ENCODE peak calls at places on chromosome 6, in seven cellular contexts. N is activated CD4-positive, CD25-positive, alpha-beta regulatory T cell; W is thoracic aorta; U is NB4; Y is NCI-H460; O is Peyer's patch; X is transverse colon. T is an unnamed sample.

GRCh38 chr6:105389543-105389942 is 13.3 kb downstream of the PREP start:
- DNase-seq in N (no peak), W (no peak), U (no peak), Y (no peak), O (no peak), X (no peak), T (no peak)

GRCh38 chr6:15265787-15266186 is 19.9 kb downstream of the JARID2 start:
- DNase-seq in N (no peak), W (no peak), U (no peak), Y (no peak), O (no peak), X (no peak), T (no peak)

GRCh38 chr6:6772751-6773150 is 184.2 kb downstream of the LY86 start:
- DNase-seq in N (no peak), W (no peak), U (no peak), Y (no peak), O (no peak), X (no peak), T (no peak)

GRCh38 chr6:28542440-28543293 is 17.0 kb downstream of the GPX5 start:
- DNase-seq in N (peak; percentile 3), W (no peak), U (peak; percentile 91), Y (peak; percentile 73), O (peak; percentile 57), X (peak; percentile 58), T (peak; percentile 52)

GRCh38 chr6:53624491-53624890 is 41.1 kb downstream of the KLHL31 start:
- DNase-seq in N (no peak), W (no peak), U (no peak), Y (no peak), O (no peak), X (no peak), T (no peak)

GRCh38 chr6:84161190-84161589 is 66.3 kb downstream of the CEP162 start:
- DNase-seq in N (no peak), W (no peak), U (no peak), Y (no peak), O (no peak), X (no peak), T (no peak)

GRCh38 chr6:169527306-169527705 is 174.5 kb downstream of the WDR27 start:
- DNase-seq in N (no peak), W (no peak), U (no peak), Y (no peak), O (no peak), X (no peak), T (no peak)

GRCh38 chr6:138182939-138183791 is 21.4 kb downstream of the ARFGEF3 start:
- DNase-seq in N (no peak), W (no peak), U (no peak), Y (no peak), O (no peak), X (peak; percentile 24), T (no peak)

GRCh38 chr6:17318435-17319165 is 37.4 kb downstream of the RBM24 start:
- DNase-seq in N (no peak), W (no peak), U (no peak), Y (no peak), O (no peak), X (no peak), T (no peak)

GRCh38 chr6:36121752-36122494 is 8.4 kb upstream of the MAPK13 start:
- DNase-seq in N (no peak), W (no peak), U (no peak), Y (no peak), O (peak; percentile 45), X (no peak), T (no peak)

GRCh38 chr6:13526718-13527668 is 39.6 kb upstream of the GFOD1 start:
- DNase-seq in N (no peak), W (no peak), U (peak; percentile 90), Y (no peak), O (peak; percentile 74), X (peak; percentile 57), T (peak; percentile 45)

GRCh38 chr6:105509506-105510331 is 106.8 kb upstream of the PREP start:
- DNase-seq in N (no peak), W (no peak), U (peak; percentile 4), Y (peak; percentile 48), O (no peak), X (no peak), T (no peak)

GRCh38 chr6:142902636-142903053 is 42.3 kb downstream of the HIVEP2 start:
- DNase-seq in N (no peak), W (no peak), U (peak; percentile 92), Y (peak; percentile 62), O (peak; percentile 85), X (peak; percentile 67), T (peak; percentile 21)

GRCh38 chr6:46781478-46782378 is 11.5 kb upstream of the MEP1A start:
- DNase-seq in N (no peak), W (peak; percentile 4), U (peak; percentile 76), Y (peak; percentile 56), O (peak; percentile 76), X (peak; percentile 42), T (peak; percentile 20)

GRCh38 chr6:109610555-109610954 is 80.4 kb downstream of the AK9 start:
- DNase-seq in N (no peak), W (no peak), U (no peak), Y (no peak), O (no peak), X (no peak), T (no peak)

GRCh38 chr6:11262231-11262630 is 29.8 kb upstream of the NEDD9 start:
- DNase-seq in N (no peak), W (no peak), U (no peak), Y (no peak), O (no peak), X (no peak), T (no peak)

GRCh38 chr6:133567656-133568055 is 321.3 kb upstream of the TCF21 start:
- DNase-seq in N (no peak), W (no peak), U (no peak), Y (no peak), O (no peak), X (no peak), T (no peak)

GRCh38 chr6:1736346-1737105 is 126.8 kb downstream of the FOXC1 start:
- DNase-seq in N (no peak), W (no peak), U (no peak), Y (no peak), O (no peak), X (no peak), T (no peak)

GRCh38 chr6:52577778-52578473 is 1.1 kb upstream of the TRAM2 start:
- DNase-seq in N (no peak), W (no peak), U (peak; percentile 54), Y (no peak), O (no peak), X (no peak), T (no peak)

GRCh38 chr6:133697666-133698065 is 191.2 kb upstream of the TCF21 start:
- DNase-seq in N (no peak), W (no peak), U (no peak), Y (no peak), O (no peak), X (no peak), T (no peak)

GRCh38 chr6:156864557-156864956 is 87.4 kb downstream of the ARID1B start:
- DNase-seq in N (no peak), W (no peak), U (no peak), Y (no peak), O (no peak), X (no peak), T (no peak)

GRCh38 chr6:38185244-38185643 is 365.7 kb downstream of the ZFAND3 start:
- DNase-seq in N (no peak), W (no peak), U (no peak), Y (no peak), O (peak; percentile 22), X (no peak), T (no peak)

GRCh38 chr6:24245275-24245674 is 112.6 kb downstream of the DCDC2 start:
- DNase-seq in N (no peak), W (no peak), U (no peak), Y (no peak), O (no peak), X (no peak), T (no peak)

GRCh38 chr6:34462561-34462971 is 3.3 kb upstream of the PACSIN1 start:
- DNase-seq in N (no peak), W (no peak), U (peak; percentile 75), Y (peak; percentile 38), O (no peak), X (peak; percentile 39), T (no peak)

GRCh38 chr6:157312733-157313132 is 10.6 kb downstream of the TMEM242 start:
- DNase-seq in N (no peak), W (no peak), U (peak; percentile 45), Y (no peak), O (no peak), X (no peak), T (no peak)

GRCh38 chr6:33583591-33584155 is 3.6 kb upstream of the BAK1 start:
- DNase-seq in N (no peak), W (no peak), U (no peak), Y (no peak), O (no peak), X (no peak), T (no peak)

GRCh38 chr6:147651249-147652063 is 143.0 kb downstream of the SAMD5 start:
- DNase-seq in N (no peak), W (no peak), U (peak; percentile 12), Y (peak; percentile 20), O (peak; percentile 55), X (peak; percentile 20), T (no peak)